ENCODE peak calls at places on chromosomes 3 and 15, in five cellular contexts. One of them, this sample, is unnamed.
A peak's percentile ranks its signal among the peaks of the same experiment; 100 is the strongest.

GRCh38 chr3:42667523-42668402 is 14.3 kb downstream of the ZBTB47 start:
- DNase-seq in H9: peak; percentile 26
- DNase-seq in heart right ventricle: no peak
- DNase-seq in CD4-positive, alpha-beta T cell: no peak
- DNase-seq in uterus: peak; percentile 24
- DNase-seq in this sample: no peak

GRCh38 chr3:16452265-16452664 is 61.2 kb downstream of the RFTN1 start:
- DNase-seq in H9: no peak
- DNase-seq in heart right ventricle: no peak
- DNase-seq in CD4-positive, alpha-beta T cell: no peak
- DNase-seq in uterus: no peak
- DNase-seq in this sample: no peak

GRCh38 chr15:40633178-40633577 is 39.1 kb downstream of the KNL1 start:
- DNase-seq in H9: no peak
- DNase-seq in heart right ventricle: no peak
- DNase-seq in CD4-positive, alpha-beta T cell: no peak
- DNase-seq in uterus: no peak
- DNase-seq in this sample: no peak

GRCh38 chr3:3068358-3068881 is 41.8 kb downstream of the IL5RA start:
- DNase-seq in H9: no peak
- DNase-seq in heart right ventricle: no peak
- DNase-seq in CD4-positive, alpha-beta T cell: no peak
- DNase-seq in uterus: no peak
- DNase-seq in this sample: no peak

GRCh38 chr3:102163039-102163817 is 271.6 kb upstream of the ZPLD1 start:
- DNase-seq in H9: no peak
- DNase-seq in heart right ventricle: peak; percentile 29
- DNase-seq in CD4-positive, alpha-beta T cell: no peak
- DNase-seq in uterus: peak; percentile 61
- DNase-seq in this sample: no peak

GRCh38 chr15:35693286-35693685 is 147.3 kb upstream of the DPH6 start:
- DNase-seq in H9: no peak
- DNase-seq in heart right ventricle: no peak
- DNase-seq in CD4-positive, alpha-beta T cell: no peak
- DNase-seq in uterus: peak; percentile 33
- DNase-seq in this sample: no peak

GRCh38 chr15:52805351-52806283 is 15.5 kb upstream of the ONECUT1 start:
- DNase-seq in H9: peak; percentile 63
- DNase-seq in heart right ventricle: no peak
- DNase-seq in CD4-positive, alpha-beta T cell: no peak
- DNase-seq in uterus: no peak
- DNase-seq in this sample: no peak

GRCh38 chr15:75884041-75884440 is 19.6 kb upstream of the FBXO22 start:
- DNase-seq in H9: no peak
- DNase-seq in heart right ventricle: no peak
- DNase-seq in CD4-positive, alpha-beta T cell: no peak
- DNase-seq in uterus: no peak
- DNase-seq in this sample: no peak

GRCh38 chr15:40511472-40512133 is 40.8 kb downstream of the CHST14 start:
- DNase-seq in H9: peak; percentile 84
- DNase-seq in heart right ventricle: peak; percentile 89
- DNase-seq in CD4-positive, alpha-beta T cell: no peak
- DNase-seq in uterus: peak; percentile 56
- DNase-seq in this sample: peak; percentile 20

GRCh38 chr3:113021471-113021870 is 30.7 kb downstream of the GTPBP8 start:
- DNase-seq in H9: no peak
- DNase-seq in heart right ventricle: no peak
- DNase-seq in CD4-positive, alpha-beta T cell: no peak
- DNase-seq in uterus: no peak
- DNase-seq in this sample: no peak

GRCh38 chr3:113013593-113013992 is 22.8 kb downstream of the GTPBP8 start:
- DNase-seq in H9: no peak
- DNase-seq in heart right ventricle: no peak
- DNase-seq in CD4-positive, alpha-beta T cell: no peak
- DNase-seq in uterus: no peak
- DNase-seq in this sample: no peak

GRCh38 chr3:113019182-113020137 is 28.7 kb downstream of the GTPBP8 start:
- DNase-seq in H9: peak; percentile 94
- DNase-seq in heart right ventricle: peak; percentile 91
- DNase-seq in CD4-positive, alpha-beta T cell: peak; percentile 75
- DNase-seq in uterus: peak; percentile 90
- DNase-seq in this sample: peak; percentile 93

GRCh38 chr3:113018461-113019181 is 27.8 kb downstream of the GTPBP8 start:
- DNase-seq in H9: no peak
- DNase-seq in heart right ventricle: no peak
- DNase-seq in CD4-positive, alpha-beta T cell: no peak
- DNase-seq in uterus: no peak
- DNase-seq in this sample: no peak
- H3K27ac ChIP-seq in H9: no peak overlapping the region
- H3K27ac ChIP-seq in heart right ventricle: peak overlapping the region; percentile 92
- H3K27ac ChIP-seq in CD4-positive, alpha-beta T cell: peak overlapping the region; percentile 91
- H3K27ac ChIP-seq in uterus: peak overlapping the region; percentile 99
- H3K27ac ChIP-seq in this sample: peak overlapping the region; percentile 95

GRCh38 chr3:30609930-30610701 is 3.7 kb downstream of the TGFBR2 start:
- DNase-seq in H9: no peak
- DNase-seq in heart right ventricle: no peak
- DNase-seq in CD4-positive, alpha-beta T cell: no peak
- DNase-seq in uterus: no peak
- DNase-seq in this sample: no peak

GRCh38 chr3:30612422-30613134 is 6.2 kb downstream of the TGFBR2 start:
- DNase-seq in H9: no peak
- DNase-seq in heart right ventricle: no peak
- DNase-seq in CD4-positive, alpha-beta T cell: no peak
- DNase-seq in uterus: no peak
- DNase-seq in this sample: no peak

GRCh38 chr3:30611613-30612421 is 5.4 kb downstream of the TGFBR2 start:
- DNase-seq in H9: no peak
- DNase-seq in heart right ventricle: no peak
- DNase-seq in CD4-positive, alpha-beta T cell: no peak
- DNase-seq in uterus: no peak
- DNase-seq in this sample: no peak

GRCh38 chr3:30613135-30613825 is 6.9 kb downstream of the TGFBR2 start:
- DNase-seq in H9: no peak
- DNase-seq in heart right ventricle: no peak
- DNase-seq in CD4-positive, alpha-beta T cell: no peak
- DNase-seq in uterus: no peak
- DNase-seq in this sample: no peak

DNA sequence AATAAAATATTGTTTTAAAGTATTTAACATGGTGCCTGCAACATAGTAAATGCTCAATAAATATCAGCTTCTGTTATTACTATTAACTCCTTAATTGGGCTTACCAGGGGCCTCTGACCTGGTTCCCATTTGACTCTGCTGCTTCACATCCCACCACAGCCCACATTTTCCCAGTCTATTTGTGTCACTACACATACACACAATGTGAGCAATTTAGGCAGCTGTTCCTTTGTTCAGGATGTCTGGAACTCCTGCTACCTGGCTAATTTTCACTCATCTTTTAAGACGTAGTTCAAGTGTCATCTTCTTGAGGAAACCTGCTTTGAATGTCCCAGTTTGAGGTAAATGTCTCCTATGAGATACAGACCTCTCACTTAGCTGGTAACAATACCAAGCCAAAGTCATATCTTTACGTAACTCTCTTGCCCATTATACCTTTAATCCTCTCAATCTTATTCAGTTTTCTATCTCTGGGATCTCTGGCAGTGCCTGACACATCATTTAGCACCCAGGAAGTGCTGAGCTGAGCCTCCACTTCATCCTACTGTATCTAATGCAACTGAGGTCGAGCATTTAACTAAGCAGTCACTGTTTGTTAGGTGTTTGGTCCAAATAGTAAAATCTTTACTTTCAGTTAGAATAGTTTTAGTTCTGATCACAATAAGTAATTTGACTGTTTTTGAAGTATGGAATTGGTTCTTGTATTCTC is 4.5 kb downstream of the TGFBR2 start:
- DNase-seq in H9: no peak
- DNase-seq in heart right ventricle: no peak
- DNase-seq in CD4-positive, alpha-beta T cell: no peak
- DNase-seq in uterus: no peak
- DNase-seq in this sample: no peak
- H3K27ac ChIP-seq in H9: no peak overlapping the region
- H3K27ac ChIP-seq in heart right ventricle: peak overlapping the region; percentile 99
- H3K27ac ChIP-seq in CD4-positive, alpha-beta T cell: peak overlapping the region; percentile 60
- H3K27ac ChIP-seq in uterus: peak overlapping the region; percentile 99
- H3K27ac ChIP-seq in this sample: no peak overlapping the region

GRCh38 chr3:185430375-185430774 is 67.4 kb downstream of the MAP3K13 start:
- DNase-seq in H9: no peak
- DNase-seq in heart right ventricle: no peak
- DNase-seq in CD4-positive, alpha-beta T cell: no peak
- DNase-seq in uterus: no peak
- DNase-seq in this sample: no peak
- H3K27ac ChIP-seq in H9: no peak overlapping the region
- H3K27ac ChIP-seq in heart right ventricle: no peak overlapping the region
- H3K27ac ChIP-seq in CD4-positive, alpha-beta T cell: no peak overlapping the region
- H3K27ac ChIP-seq in uterus: no peak overlapping the region
- H3K27ac ChIP-seq in this sample: no peak overlapping the region

GRCh38 chr3:99656606-99657005 is 18.2 kb downstream of the COL8A1 start:
- DNase-seq in H9: no peak
- DNase-seq in heart right ventricle: no peak
- DNase-seq in CD4-positive, alpha-beta T cell: no peak
- DNase-seq in uterus: no peak
- DNase-seq in this sample: no peak

GRCh38 chr3:99662838-99663570 is 24.6 kb downstream of the COL8A1 start:
- DNase-seq in H9: peak; percentile 41
- DNase-seq in heart right ventricle: no peak
- DNase-seq in CD4-positive, alpha-beta T cell: no peak
- DNase-seq in uterus: no peak
- DNase-seq in this sample: no peak

GRCh38 chr3:99659032-99659431 is 20.6 kb downstream of the COL8A1 start:
- DNase-seq in H9: no peak
- DNase-seq in heart right ventricle: no peak
- DNase-seq in CD4-positive, alpha-beta T cell: no peak
- DNase-seq in uterus: peak; percentile 67
- DNase-seq in this sample: no peak

GRCh38 chr3:99659965-99660364 is 21.6 kb downstream of the COL8A1 start:
- DNase-seq in H9: no peak
- DNase-seq in heart right ventricle: no peak
- DNase-seq in CD4-positive, alpha-beta T cell: no peak
- DNase-seq in uterus: no peak
- DNase-seq in this sample: no peak

DNA sequence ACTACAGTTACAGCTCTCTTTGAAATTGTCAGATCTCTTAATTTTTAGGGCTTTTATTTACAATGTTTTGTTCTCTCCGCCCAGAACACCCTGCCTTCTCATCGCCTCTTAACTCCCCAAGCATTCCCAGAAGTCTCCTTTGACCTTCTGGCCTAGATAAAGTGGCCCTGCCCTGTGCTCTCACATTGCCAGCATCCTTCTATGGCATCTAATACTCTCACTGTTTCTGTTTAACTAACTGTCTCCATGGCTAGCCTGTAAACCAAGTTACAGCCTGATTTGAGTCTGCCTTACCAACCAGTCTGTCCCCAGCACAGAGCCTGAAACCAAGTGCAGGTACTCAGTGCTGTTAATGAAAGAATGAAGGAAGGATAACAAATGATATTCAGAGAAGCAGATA is 19.9 kb downstream of the COL8A1 start:
- DNase-seq in H9: no peak
- DNase-seq in heart right ventricle: no peak
- DNase-seq in CD4-positive, alpha-beta T cell: no peak
- DNase-seq in uterus: no peak
- DNase-seq in this sample: no peak
- H3K27ac ChIP-seq in H9: no peak overlapping the region
- H3K27ac ChIP-seq in heart right ventricle: peak overlapping the region; percentile 40
- H3K27ac ChIP-seq in CD4-positive, alpha-beta T cell: no peak overlapping the region
- H3K27ac ChIP-seq in uterus: no peak overlapping the region
- H3K27ac ChIP-seq in this sample: no peak overlapping the region

DNA sequence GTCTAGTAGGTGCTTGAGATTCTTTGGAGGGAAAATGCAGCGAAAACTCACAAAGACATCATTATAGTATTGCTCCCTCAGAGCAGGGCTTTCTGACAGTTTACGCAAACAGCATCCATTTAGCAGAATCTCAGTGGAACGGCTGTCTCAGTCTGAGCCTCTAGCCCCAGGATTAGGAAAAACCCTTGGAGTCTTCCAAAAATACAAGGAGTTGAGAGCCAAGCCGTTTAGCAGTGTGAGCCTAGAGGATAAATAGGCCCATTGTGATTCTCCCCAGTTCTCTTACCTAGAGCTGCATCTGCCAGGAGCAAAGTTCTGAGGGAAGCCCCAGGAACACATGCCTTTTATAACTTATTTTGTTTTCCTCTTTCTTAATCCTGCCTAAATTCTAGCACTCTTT is 359.6 kb downstream of the NTRK3 start:
- DNase-seq in H9: no peak
- DNase-seq in heart right ventricle: no peak
- DNase-seq in CD4-positive, alpha-beta T cell: no peak
- DNase-seq in uterus: no peak
- DNase-seq in this sample: no peak
- H3K27ac ChIP-seq in H9: no peak overlapping the region
- H3K27ac ChIP-seq in heart right ventricle: no peak overlapping the region
- H3K27ac ChIP-seq in CD4-positive, alpha-beta T cell: no peak overlapping the region
- H3K27ac ChIP-seq in uterus: no peak overlapping the region
- H3K27ac ChIP-seq in this sample: no peak overlapping the region

GRCh38 chr3:125033135-125033534 is 22.7 kb downstream of the HEG1 start:
- DNase-seq in H9: no peak
- DNase-seq in heart right ventricle: no peak
- DNase-seq in CD4-positive, alpha-beta T cell: no peak
- DNase-seq in uterus: no peak
- DNase-seq in this sample: no peak
- H3K27ac ChIP-seq in H9: no peak overlapping the region
- H3K27ac ChIP-seq in heart right ventricle: peak overlapping the region; percentile 48
- H3K27ac ChIP-seq in CD4-positive, alpha-beta T cell: no peak overlapping the region
- H3K27ac ChIP-seq in uterus: no peak overlapping the region
- H3K27ac ChIP-seq in this sample: no peak overlapping the region

GRCh38 chr3:132881756-132882409 is 156.3 kb upstream of the TMEM108 start:
- DNase-seq in H9: no peak
- DNase-seq in heart right ventricle: no peak
- DNase-seq in CD4-positive, alpha-beta T cell: no peak
- DNase-seq in uterus: no peak
- DNase-seq in this sample: no peak

GRCh38 chr3:132874701-132875100 is 152.5 kb upstream of the NPHP3 start:
- DNase-seq in H9: no peak
- DNase-seq in heart right ventricle: no peak
- DNase-seq in CD4-positive, alpha-beta T cell: no peak
- DNase-seq in uterus: no peak
- DNase-seq in this sample: no peak

GRCh38 chr3:132880986-132881385 is 157.2 kb upstream of the TMEM108 start:
- DNase-seq in H9: no peak
- DNase-seq in heart right ventricle: no peak
- DNase-seq in CD4-positive, alpha-beta T cell: no peak
- DNase-seq in uterus: no peak
- DNase-seq in this sample: no peak

DNA sequence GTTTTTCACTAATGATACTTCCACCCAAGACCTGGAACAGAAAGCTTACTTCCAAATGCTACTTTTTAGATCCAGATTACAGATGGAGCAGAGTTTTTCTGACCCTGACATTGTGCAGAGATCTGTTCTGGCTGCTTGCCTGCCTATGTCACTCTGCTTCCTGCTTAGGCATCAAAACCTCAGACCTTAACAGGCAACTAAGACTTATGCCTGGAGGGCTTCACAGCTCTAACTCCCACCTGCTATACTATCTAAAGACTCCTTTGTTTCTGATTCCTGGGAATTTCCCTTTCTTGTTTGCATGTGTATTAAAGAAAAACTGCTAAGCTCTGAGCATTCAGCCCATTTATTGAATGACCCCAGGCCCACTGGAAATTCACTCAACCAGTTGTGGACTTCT is 157.4 kb upstream of the NPHP3 start:
- DNase-seq in H9: peak; percentile 41
- DNase-seq in heart right ventricle: no peak
- DNase-seq in CD4-positive, alpha-beta T cell: no peak
- DNase-seq in uterus: no peak
- DNase-seq in this sample: no peak
- H3K27ac ChIP-seq in H9: no peak overlapping the region
- H3K27ac ChIP-seq in heart right ventricle: no peak overlapping the region
- H3K27ac ChIP-seq in CD4-positive, alpha-beta T cell: no peak overlapping the region
- H3K27ac ChIP-seq in uterus: no peak overlapping the region
- H3K27ac ChIP-seq in this sample: no peak overlapping the region

This sample was measured in caudate nucleus.